ENCODE peak calls at places on chromosomes 11 and 22, in four cellular contexts. X is germinal center; Q is effector memory CD8-positive, alpha-beta T cell; N is HepG2. U is an unnamed sample.

GRCh38 chr11:115665958-115666357 is 161.7 kb upstream of the CADM1 start:
- DNase-seq in X (no peak), N (no peak), Q (no peak), U (no peak)

GRCh38 chr11:122731500-122731913 is 76.0 kb downstream of the UBASH3B start:
- DNase-seq in Q (no peak), X (no peak), N (peak), U (no peak)

GRCh38 chr11:7612661-7613393 is 60.5 kb downstream of the CYB5R2 start:
- DNase-seq in X (no peak), N (peak), Q (no peak), U (no peak)

GRCh38 chr22:41576877-41577276 is 12.8 kb downstream of the PMM1 start:
- DNase-seq in Q (peak), X (peak), N (peak), U (peak)

GRCh38 chr11:76830639-76831312 is 29.9 kb upstream of the ACER3 start:
- DNase-seq in Q (no peak), X (no peak), N (no peak), U (no peak)

GRCh38 chr11:17810736-17811135 is 76.2 kb downstream of the KCNC1 start:
- DNase-seq in Q (no peak), X (no peak), N (no peak), U (no peak)

GRCh38 chr11:46238078-46238966 is 39.1 kb upstream of the CREB3L1 start:
- DNase-seq in N (no peak), Q (peak), X (peak), U (no peak)

GRCh38 chr11:10454902-10455631 is at the start of gene AMPD3:
- DNase-seq in Q (no peak), X (peak), N (peak), U (no peak)

GRCh38 chr11:36041988-36042606 is 98.2 kb downstream of the LDLRAD3 start:
- DNase-seq in Q (no peak), X (no peak), N (no peak), U (no peak)

GRCh38 chr22:48736593-48737460 is 1090.8 kb downstream of the BRD1 start:
- DNase-seq in Q (no peak), X (no peak), N (no peak), U (no peak)

GRCh38 chr11:12390687-12391110 is 13.3 kb downstream of the PARVA start:
- DNase-seq in N (no peak), X (no peak), Q (no peak), U (no peak)

GRCh38 chr11:73252577-73253191 is 19.5 kb upstream of the P2RY6 start:
- DNase-seq in N (no peak), Q (no peak), X (no peak), U (peak)

GRCh38 chr11:131875611-131876010 is 505.2 kb downstream of the NTM start:
- DNase-seq in X (no peak), Q (no peak), N (no peak), U (no peak)

GRCh38 chr22:49638788-49639187 is 188.9 kb downstream of the BRD1 start:
- DNase-seq in Q (no peak), N (peak), X (no peak), U (no peak)

GRCh38 chr11:128892866-128893565 is 1.9 kb downstream of the KCNJ5 start:
- DNase-seq in X (no peak), Q (no peak), N (no peak), U (no peak)

GRCh38 chr11:66970808-66971442 is 4.2 kb upstream of the C11orf86 start:
- DNase-seq in Q (no peak), N (peak), X (no peak), U (no peak)

GRCh38 chr11:126834573-126834972 is 166.0 kb downstream of the KIRREL3 start:
- DNase-seq in X (no peak), Q (no peak), N (no peak), U (no peak)

GRCh38 chr11:74826901-74827300 is 78.3 kb downstream of the RNF169 start:
- DNase-seq in N (no peak), X (no peak), Q (no peak), U (no peak)